ENCODE peak calls at places on chromosome 20, in eight cellular contexts. R is AG09319, C is nephron progenitor cell, A is ecto neural progenitor cell, H is heart left ventricle, V is NCI-H748 treated with DMSO at 0.1 percent for 48 hours, I is T47D, Y is iris pigment epithelial cell. L is an unnamed sample.

GRCh38 chr20:63172726-63173125 is 43.2 kb downstream of the YTHDF1 start:
- DNase-seq in R (no peak), V (no peak), H (no peak), Y (no peak), C (no peak), I (peak), A (no peak), L (no peak)

GRCh38 chr20:57435498-57436222 is 44.5 kb downstream of the RBM38 start:
- DNase-seq in H (no peak), Y (no peak), A (no peak), I (peak), V (peak), C (no peak), R (no peak), L (peak)

GRCh38 chr20:10921491-10922010 is 247.8 kb upstream of the JAG1 start:
- DNase-seq in H (no peak), V (no peak), I (no peak), A (no peak), R (no peak), Y (peak), C (no peak), L (no peak)

GRCh38 chr20:2692036-2692885 is at the start of gene EBF4:
- DNase-seq in C (peak), A (peak), I (no peak), V (peak), R (no peak), H (peak), Y (no peak), L (no peak)

GRCh38 chr20:38435555-38435939 is 419 bp upstream of the SNHG17 start:
- DNase-seq in R (no peak), H (no peak), Y (peak), C (no peak), V (no peak), A (no peak), I (no peak), L (no peak)

GRCh38 chr20:8583209-8584106 is 451.4 kb downstream of the PLCB1 start:
- DNase-seq in R (no peak), V (no peak), H (no peak), Y (peak), I (no peak), A (no peak), C (no peak), L (no peak)

GRCh38 chr20:11847827-11848226 is 69.9 kb upstream of the BTBD3 start:
- DNase-seq in I (no peak), V (peak), C (no peak), Y (no peak), H (no peak), A (no peak), R (no peak), L (no peak)

GRCh38 chr20:54488442-54488841 is 13.0 kb downstream of the DOK5 start:
- DNase-seq in R (no peak), A (no peak), H (no peak), V (no peak), C (no peak), I (no peak), Y (no peak), L (no peak)

GRCh38 chr20:957544-957943 is 41.4 kb upstream of the ANGPT4 start:
- DNase-seq in H (no peak), A (no peak), I (peak), Y (peak), V (no peak), R (no peak), C (no peak), L (no peak)

GRCh38 chr20:59333260-59333845 is 32.9 kb downstream of the EDN3 start:
- DNase-seq in A (no peak), Y (no peak), V (no peak), H (no peak), I (no peak), C (no peak), R (no peak), L (no peak)

GRCh38 chr20:44448753-44449546 is 26.7 kb upstream of the TTPAL start:
- DNase-seq in I (peak), A (peak), C (peak), V (no peak), H (no peak), R (no peak), Y (peak), L (no peak)

GRCh38 chr20:39861381-39861780 is 827.7 kb downstream of the MAFB start:
- DNase-seq in V (peak), R (no peak), A (no peak), H (no peak), I (no peak), C (no peak), Y (no peak), L (no peak)

L was measured in C1 segment of cervical spinal cord.